ENCODE peak calls at places on chromosomes 12 and 14, in nine cellular contexts. F, R, P, V, Q, J, Z, G and K are unnamed samples.

GRCh38 chr12:6041891-6042290 is 82.6 kb downstream of the VWF start:
- DNase-seq in F (no peak), R (no peak), P (no peak), V (no peak), Q (no peak), J (no peak), Z (no peak), G (no peak), K (no peak)

GRCh38 chr14:28926091-28926490 is 159.5 kb downstream of the FOXG1 start:
- DNase-seq in F (no peak), R (no peak), P (no peak), V (no peak), Q (no peak), J (no peak), Z (no peak), G (no peak), K (no peak)

GRCh38 chr12:12456637-12457036 is 99.8 kb downstream of the BORCS5 start:
- DNase-seq in F (no peak), R (peak), P (no peak), V (no peak), Q (no peak), J (no peak), Z (no peak), G (no peak), K (no peak)

GRCh38 chr12:43805149-43805856 is 814 bp downstream of the TWF1 start:
- DNase-seq in F (no peak), R (peak), P (no peak), V (peak), Q (peak), J (no peak), Z (no peak), G (no peak), K (no peak)

GRCh38 chr14:105416671-105417070 is 3.0 kb upstream of the MTA1 start:
- DNase-seq in F (no peak), R (no peak), P (no peak), V (no peak), Q (no peak), J (no peak), Z (no peak), G (no peak), K (no peak)

GRCh38 chr14:64454671-64455070 is 10.6 kb upstream of the AKAP5 start:
- DNase-seq in F (no peak), R (no peak), P (no peak), V (no peak), Q (no peak), J (no peak), Z (no peak), G (no peak), K (no peak)

GRCh38 chr12:121990692-121991603 is 30.7 kb upstream of the BCL7A start:
- DNase-seq in F (no peak), R (no peak), P (no peak), V (no peak), Q (no peak), J (no peak), Z (no peak), G (no peak), K (no peak)

GRCh38 chr14:71190691-71191090 is 283.4 kb downstream of the PCNX1 start:
- DNase-seq in F (no peak), R (no peak), P (no peak), V (no peak), Q (no peak), J (no peak), Z (no peak), G (no peak), K (no peak)

GRCh38 chr12:109740694-109741245 is 27.1 kb downstream of the FAM222A start:
- DNase-seq in F (peak), R (no peak), P (peak), V (no peak), Q (no peak), J (no peak), Z (peak), G (no peak), K (peak)

GRCh38 chr12:66500094-66500493 is 178.8 kb downstream of the GRIP1 start:
- DNase-seq in F (no peak), R (peak), P (no peak), V (no peak), Q (no peak), J (no peak), Z (no peak), G (no peak), K (no peak)

GRCh38 chr14:21913759-21914158 is 240.1 kb upstream of the OR4E1 start:
- DNase-seq in F (peak), R (peak), P (no peak), V (peak), Q (peak), J (no peak), Z (no peak), G (peak), K (peak)

GRCh38 chr12:24848941-24849477 is 99.9 kb downstream of the BCAT1 start:
- DNase-seq in F (no peak), R (no peak), P (no peak), V (no peak), Q (no peak), J (no peak), Z (no peak), G (no peak), K (no peak)

GRCh38 chr14:65686761-65687160 is 274.2 kb downstream of the FUT8 start:
- DNase-seq in F (no peak), R (peak), P (no peak), V (no peak), Q (no peak), J (no peak), Z (no peak), G (no peak), K (no peak)

GRCh38 chr12:130164216-130164542 is 1.9 kb downstream of the FZD10 start:
- DNase-seq in F (no peak), R (no peak), P (no peak), V (no peak), Q (no peak), J (no peak), Z (peak), G (no peak), K (peak)

DNA sequence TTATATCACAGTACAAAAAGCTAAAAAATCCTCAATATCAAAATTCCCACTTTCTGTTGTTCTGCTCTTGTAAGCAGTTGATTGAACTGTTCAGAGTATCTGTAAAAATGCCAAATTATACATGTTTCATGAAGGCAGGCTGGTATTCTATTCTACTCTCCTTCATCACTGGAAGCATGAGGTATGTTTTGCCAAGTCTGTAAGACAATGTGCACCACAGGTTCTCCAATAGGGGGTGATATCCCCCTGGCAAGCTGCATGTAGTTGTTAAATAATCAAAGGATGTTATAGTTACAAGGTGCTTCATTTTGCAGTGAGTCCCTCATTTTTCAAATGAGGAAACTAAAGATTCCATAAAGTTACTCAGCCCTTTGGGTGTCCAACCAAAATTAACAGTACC is 15.1 kb upstream of the NEK9 start:
- DNase-seq in F (no peak), R (peak), P (no peak), V (no peak), Q (peak), J (no peak), Z (no peak), G (no peak), K (no peak)
- H3K27ac ChIP-seq in F (no peak), R (no peak), P (peak), V (no peak), Q (peak), J (peak), Z (no peak), G (no peak), K (peak)

DNA sequence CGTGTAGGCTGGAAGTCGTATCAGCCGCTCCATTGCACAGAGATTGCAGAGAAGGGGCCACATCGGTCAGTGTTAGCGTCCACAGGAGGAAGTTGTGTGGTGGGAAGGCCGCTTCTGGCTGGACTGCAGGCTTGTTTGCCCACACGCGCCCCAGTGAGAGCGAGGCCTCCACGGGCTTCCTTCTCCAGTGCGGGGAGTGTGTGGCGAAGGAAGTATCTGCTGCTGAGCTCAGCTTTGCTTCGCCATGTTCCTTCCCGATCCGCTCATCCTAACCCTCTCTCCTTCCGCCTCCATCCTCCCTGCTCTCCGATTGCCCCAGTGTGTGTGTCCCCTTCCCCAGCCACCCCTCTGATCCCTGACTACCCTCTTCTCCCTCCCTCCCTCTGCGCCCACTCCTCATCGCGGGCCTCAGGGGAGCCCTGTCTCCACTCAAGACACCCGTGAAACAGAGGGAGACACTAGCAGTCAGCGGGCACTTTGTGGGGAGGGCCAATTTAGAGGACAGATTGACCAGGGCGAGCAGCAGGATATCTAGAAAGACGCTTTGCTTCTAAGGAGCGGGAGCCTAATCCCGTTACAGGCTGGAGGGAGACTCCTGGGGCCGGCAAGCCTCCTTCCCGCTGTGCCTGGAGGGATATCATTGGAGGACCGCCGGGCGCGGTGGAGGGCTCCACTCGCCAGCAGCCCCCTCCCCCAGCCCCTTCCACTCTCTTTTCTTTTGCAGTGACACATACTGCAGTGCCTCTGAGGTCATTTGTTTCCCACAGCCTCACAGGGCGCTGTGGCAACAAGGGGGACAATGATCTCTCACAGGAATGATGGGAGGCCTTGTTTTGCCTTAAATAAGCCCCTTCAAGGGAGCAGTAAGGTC is 428.8 kb downstream of the ZFP36L1 start:
- DNase-seq in F (peak), R (no peak), P (peak), V (no peak), Q (peak), J (no peak), Z (peak), G (peak), K (no peak)
- H3K27ac ChIP-seq in F (peak), R (no peak), P (peak), V (no peak), Q (peak), J (peak), Z (peak), G (peak), K (peak)

DNA sequence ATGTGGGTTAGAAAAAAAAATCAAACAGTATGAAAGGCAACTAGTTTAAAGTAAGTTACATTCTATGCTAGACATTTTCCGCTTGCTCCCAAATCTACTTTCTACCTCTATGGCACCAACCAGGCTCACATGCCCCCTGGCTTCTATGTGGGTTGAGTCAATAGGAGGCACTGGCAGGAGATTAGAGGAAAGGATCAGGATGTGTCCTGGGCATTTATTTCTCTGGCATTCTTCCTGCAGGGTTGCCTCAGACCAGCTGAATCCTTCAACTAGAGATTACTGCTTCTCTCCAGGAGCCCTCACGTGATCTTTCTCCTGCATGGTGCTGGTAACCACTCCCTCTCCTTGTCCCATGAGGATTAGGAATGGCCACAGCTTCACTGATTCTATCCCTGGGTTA is 14.9 kb upstream of the CCDC60 start:
- DNase-seq in F (no peak), R (no peak), P (no peak), V (no peak), Q (no peak), J (no peak), Z (no peak), G (no peak), K (no peak)
- H3K27ac ChIP-seq in F (no peak), R (no peak), P (no peak), V (no peak), Q (no peak), J (no peak), Z (no peak), G (no peak), K (no peak)

DNA sequence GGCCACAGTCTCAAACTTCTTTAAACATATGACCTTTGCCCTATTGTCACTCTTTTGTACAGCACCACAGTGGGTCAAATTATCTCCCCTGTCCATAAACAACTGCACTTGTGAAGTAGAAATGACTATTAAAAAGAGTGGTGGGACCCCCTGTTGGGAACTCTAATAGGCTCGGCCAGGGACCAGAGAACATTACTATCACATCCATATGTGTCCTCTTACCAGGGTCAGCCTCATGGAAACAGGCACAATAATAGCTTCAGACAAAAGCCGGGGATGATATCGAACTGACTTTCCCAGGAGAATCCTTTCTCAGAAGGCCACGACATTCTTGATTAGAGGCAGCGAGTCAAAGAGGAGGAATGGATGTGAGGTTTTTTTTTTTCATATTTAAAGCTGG is 96.6 kb downstream of the NKX2-1 start:
- DNase-seq in F (no peak), R (no peak), P (no peak), V (no peak), Q (no peak), J (no peak), Z (no peak), G (no peak), K (no peak)
- H3K27ac ChIP-seq in F (no peak), R (no peak), P (no peak), V (no peak), Q (no peak), J (no peak), Z (no peak), G (no peak), K (no peak)